ENCODE peak calls at places on chromosomes 4 and X, in eight cellular contexts. L is stimulated activated CD4-positive, alpha-beta T cell treated with anti-CD3 and anti-CD28 coated beads, Interleukin-4, amount 100 ng/mL, for 1 hour; F is effector memory CD8-positive, alpha-beta T cell; O is activated CD8-positive, alpha-beta T cell treated with anti-CD3 and anti-CD28 coated beads, Interleukin-2, amount 10 ng/mL, durations not matched to agents 7 days and 5 days; W is mucosa of descending colon; Q is activated naive CD8-positive, alpha-beta T cell treated with anti-CD3 and anti-CD28 coated beads, Interleukin-2, amount 10 ng/mL, durations not matched to agents 7 days and 5 days; C is germinal center; T is heart right ventricle. J is an unnamed sample.

GRCh38 chr4:23855912-23856605 is 33.8 kb downstream of the PPARGC1A start:
- DNase-seq in W (no peak), Q (no peak), O (no peak), F (no peak), C (no peak), T (no peak), L (no peak), J (no peak)

GRCh38 chrX:727738-728621 is 97.4 kb downstream of the SHOX start:
- DNase-seq in L (no peak), F (no peak), O (no peak), W (no peak), Q (no peak), C (no peak), T (no peak), J (no peak)

GRCh38 chr4:1746265-1746691 is 25.0 kb downstream of the TACC3 start:
- DNase-seq in W (peak; percentile 75), T (peak; percentile 63), O (peak; percentile 88), F (peak; percentile 74), Q (peak; percentile 88), C (peak; percentile 90), L (peak; percentile 83), J (peak; percentile 84)

GRCh38 chr4:40233227-40233626 is 36.4 kb downstream of the RHOH start:
- DNase-seq in T (no peak), C (no peak), L (no peak), F (no peak), O (no peak), W (no peak), Q (no peak), J (no peak)

GRCh38 chr4:2832309-2832980 is 11.2 kb upstream of the ADD1 start:
- DNase-seq in Q (no peak), L (no peak), T (no peak), F (no peak), O (no peak), C (peak; percentile 78), W (peak; percentile 60), J (peak; percentile 9)

GRCh38 chrX:24242649-24243556 is 71.0 kb downstream of the SUPT20HL2 start:
- DNase-seq in Q (no peak), W (no peak), O (no peak), F (no peak), T (peak; percentile 61), L (no peak), C (no peak), J (peak; percentile 57)

GRCh38 chr4:19675172-19675811 is 576.4 kb upstream of the SLIT2 start:
- DNase-seq in C (no peak), L (no peak), Q (no peak), F (no peak), W (no peak), O (no peak), T (no peak), J (no peak)

GRCh38 chr4:7691992-7692391 is 247.7 kb downstream of the AFAP1 start:
- DNase-seq in Q (no peak), T (no peak), L (no peak), C (no peak), F (no peak), W (peak; percentile 31), O (no peak), J (peak; percentile 56)

GRCh38 chr4:39369301-39369700 is 3.1 kb upstream of the RFC1 start:
- DNase-seq in W (no peak), Q (no peak), C (no peak), T (no peak), L (no peak), O (no peak), F (no peak), J (no peak)

GRCh38 chr4:121192500-121192899 is 28.4 kb upstream of the TNIP3 start:
- DNase-seq in C (peak; percentile 9), O (no peak), L (no peak), F (no peak), Q (no peak), T (no peak), W (no peak), J (no peak)

GRCh38 chr4:43471950-43472349 is 579.4 kb downstream of the GRXCR1 start:
- DNase-seq in O (no peak), L (no peak), Q (no peak), W (no peak), F (no peak), C (no peak), T (no peak), J (no peak)

GRCh38 chr4:14091966-14092365 is 464.4 kb upstream of the BOD1L1 start:
- DNase-seq in F (no peak), Q (no peak), T (no peak), O (no peak), L (no peak), W (no peak), C (no peak), J (no peak)

GRCh38 chr4:99013884-99014523 is 18.5 kb downstream of the METAP1 start:
- DNase-seq in W (no peak), L (no peak), Q (no peak), F (no peak), T (no peak), C (no peak), O (no peak), J (no peak)

GRCh38 chr4:105613326-105613725 is 60.9 kb downstream of the ARHGEF38 start:
- DNase-seq in L (no peak), O (no peak), C (no peak), T (no peak), F (no peak), Q (no peak), W (no peak), J (no peak)

GRCh38 chrX:49040376-49040955 is 2.7 kb downstream of the TFE3 start:
- DNase-seq in Q (no peak), C (no peak), T (no peak), W (no peak), F (no peak), L (no peak), O (no peak), J (no peak)

GRCh38 chr4:4831266-4831665 is 28.2 kb upstream of the MSX1 start:
- DNase-seq in O (no peak), C (no peak), F (no peak), W (no peak), T (no peak), L (no peak), Q (no peak), J (no peak)

GRCh38 chr4:88442636-88443260 is 14.2 kb upstream of the HERC5 start:
- DNase-seq in C (no peak), O (no peak), Q (no peak), T (no peak), L (no peak), F (no peak), W (no peak), J (no peak)

GRCh38 chr4:5366009-5366386 is 314.7 kb downstream of the STK32B start:
- DNase-seq in F (no peak), L (no peak), T (no peak), O (no peak), W (no peak), Q (no peak), C (no peak), J (no peak)

GRCh38 chrX:21741378-21741777 is 16.5 kb downstream of the SMPX start:
- DNase-seq in C (no peak), F (no peak), T (no peak), O (no peak), W (no peak), L (no peak), Q (no peak), J (no peak)

GRCh38 chr4:171846232-171846631 is 33.0 kb downstream of the GALNTL6 start:
- DNase-seq in Q (no peak), F (no peak), W (no peak), T (peak; percentile 15), L (no peak), C (peak; percentile 10), O (peak; percentile 21), J (no peak)

GRCh38 chrX:154096140-154097002 is 1.1 kb downstream of the MECP2 start:
- DNase-seq in O (peak; percentile 23), C (peak; percentile 1), Q (peak; percentile 37), T (peak; percentile 24), F (peak; percentile 8), L (peak; percentile 5), W (no peak), J (peak; percentile 34)

GRCh38 chrX:103215037-103215767 is at the start of gene BEX4:
- DNase-seq in T (peak; percentile 81), O (peak; percentile 84), F (peak; percentile 73), L (peak; percentile 79), C (peak; percentile 80), Q (peak; percentile 83), W (peak; percentile 85), J (peak; percentile 89)

GRCh38 chrX:36909584-36909983 is 98.6 kb upstream of the FAM47C start:
- DNase-seq in F (no peak), O (no peak), L (no peak), T (no peak), Q (no peak), C (no peak), W (no peak), J (no peak)

GRCh38 chr4:56760194-56760593 is 61.3 kb downstream of the SPINK2 start:
- DNase-seq in F (no peak), O (no peak), C (no peak), L (no peak), T (no peak), Q (no peak), W (no peak), J (no peak)

GRCh38 chr4:86032476-86033022 is 327.3 kb downstream of the MAPK10 start:
- DNase-seq in T (no peak), C (no peak), W (no peak), F (no peak), O (no peak), Q (no peak), L (no peak), J (peak; percentile 32)

GRCh38 chr4:177308125-177308524 is 1.5 kb upstream of the NEIL3 start:
- DNase-seq in Q (no peak), T (no peak), C (no peak), L (no peak), O (no peak), F (no peak), W (no peak), J (no peak)

GRCh38 chrX:86946569-86946968 is 571.0 kb upstream of the KLHL4 start:
- DNase-seq in O (no peak), C (peak; percentile 1), L (no peak), F (no peak), Q (no peak), T (no peak), W (no peak), J (no peak)

GRCh38 chr4:15653864-15654391 is 1.2 kb downstream of the FBXL5 start:
- DNase-seq in Q (no peak), L (no peak), T (no peak), C (no peak), F (no peak), W (no peak), O (peak; percentile 42), J (no peak)

GRCh38 chr4:172042714-172043114 is 229.5 kb downstream of the GALNTL6 start:
- DNase-seq in T (no peak), C (no peak), W (no peak), F (no peak), O (no peak), L (no peak), Q (no peak), J (no peak)

GRCh38 chr4:123034023-123034422 is 111.6 kb upstream of the NUDT6 start:
- DNase-seq in C (no peak), W (no peak), F (no peak), L (no peak), O (no peak), Q (no peak), T (no peak), J (no peak)

GRCh38 chrX:36684053-36684452 is 324.1 kb upstream of the FAM47C start:
- DNase-seq in T (no peak), C (no peak), F (no peak), W (no peak), O (no peak), Q (no peak), L (no peak), J (no peak)